ENCODE peak calls at places on chromosomes 13 and 19, in six cellular contexts. G is GM12892, T is K562, K is GM12878, E is HepG2, Y is H1. X is an unnamed sample.

GRCh38 chr19:29798783-29799182 is 13.0 kb upstream of the CCNE1 start:
- DNase-seq in K (no peak), T (no peak), G (no peak), Y (no peak), E (no peak), X (no peak)

GRCh38 chr19:35169226-35169995 is 14.9 kb downstream of the FXYD5 start:
- DNase-seq in Y (no peak), K (no peak), E (no peak), G (no peak), T (no peak), X (no peak)

GRCh38 chr19:1251233-1251502 is 2.8 kb downstream of the MIDN start:
- DNase-seq in Y (no peak), K (no peak), T (no peak), E (peak), G (no peak), X (no peak)

GRCh38 chr19:28406237-28406596 is 806.7 kb downstream of the UQCRFS1 start:
- DNase-seq in T (no peak), E (no peak), K (no peak), Y (no peak), G (no peak), X (no peak)

GRCh38 chr13:110284809-110285519 is 22.0 kb downstream of the COL4A1 start:
- DNase-seq in T (no peak), G (no peak), Y (no peak), K (no peak), E (no peak), X (no peak)

GRCh38 chr19:5321851-5322681 is 18.5 kb downstream of the PTPRS start:
- DNase-seq in K (peak), E (no peak), T (peak), G (peak), Y (no peak), X (peak)

GRCh38 chr19:36032251-36033104 is at the start of gene CLIP3:
- DNase-seq in E (no peak), T (peak), Y (peak), K (no peak), G (peak), X (peak)

GRCh38 chr13:113997845-113998751 is 24.2 kb upstream of the C13orf46 start:
- DNase-seq in E (no peak), K (no peak), T (no peak), G (no peak), Y (no peak), X (no peak)

GRCh38 chr19:33399745-33400681 is 26.5 kb downstream of the CEBPG start:
- DNase-seq in K (no peak), T (no peak), Y (no peak), E (no peak), G (no peak), X (peak)

GRCh38 chr19:16449330-16449961 is 22.3 kb downstream of the EPS15L1 start:
- DNase-seq in G (no peak), K (peak), T (no peak), Y (no peak), E (no peak), X (no peak)

GRCh38 chr19:58519087-58519354 is 589 bp downstream of the ZBTB45 start:
- DNase-seq in Y (peak), K (no peak), E (peak), T (peak), G (no peak), X (no peak)

GRCh38 chr19:4914736-4915501 is 5.6 kb downstream of the UHRF1 start:
- DNase-seq in E (no peak), T (peak), G (no peak), Y (no peak), K (no peak), X (no peak)

GRCh38 chr19:35249848-35250711 is 1.3 kb downstream of the LSR start:
- DNase-seq in Y (peak), G (no peak), T (peak), E (no peak), K (no peak), X (no peak)

GRCh38 chr13:101552797-101553196 is 100.3 kb downstream of the ITGBL1 start:
- DNase-seq in G (no peak), K (no peak), Y (no peak), T (no peak), E (no peak), X (no peak)

GRCh38 chr19:39499082-39499642 is 415 bp downstream of the DLL3 start:
- DNase-seq in T (no peak), G (no peak), E (no peak), K (no peak), Y (peak), X (no peak)

GRCh38 chr13:26280295-26280694 is 26.4 kb downstream of the CDK8 start:
- DNase-seq in G (no peak), T (no peak), K (no peak), E (no peak), Y (no peak), X (no peak)

GRCh38 chr13:97067342-97067895 is 73.1 kb upstream of the OXGR1 start:
- DNase-seq in Y (no peak), E (no peak), T (no peak), K (no peak), G (no peak), X (no peak)

GRCh38 chr19:45161715-45162463 is 1.1 kb upstream of the NKPD1 start:
- DNase-seq in K (no peak), T (peak), G (no peak), Y (peak), E (no peak), X (no peak)

GRCh38 chr19:1465191-1466016 is 13.6 kb downstream of the C19orf25 start:
- DNase-seq in E (no peak), T (no peak), G (no peak), Y (peak), K (no peak), X (no peak)

GRCh38 chr19:18672606-18673337 is 10.7 kb upstream of the CRTC1 start:
- DNase-seq in T (no peak), Y (no peak), G (no peak), E (no peak), K (no peak), X (no peak)

GRCh38 chr19:37987356-37988332 is 80.6 kb downstream of the SIPA1L3 start:
- DNase-seq in T (peak), K (no peak), Y (peak), G (no peak), E (peak), X (no peak)

GRCh38 chr13:39362652-39363390 is 240.2 kb downstream of the LHFPL6 start:
- DNase-seq in Y (no peak), G (no peak), T (no peak), K (no peak), E (no peak), X (no peak)

GRCh38 chr19:2623743-2624142 is 78.8 kb downstream of the GNG7 start:
- DNase-seq in G (no peak), E (no peak), Y (no peak), T (no peak), K (no peak), X (no peak)

GRCh38 chr13:60174113-60174512 is 10.4 kb upstream of the DIAPH3 start:
- DNase-seq in Y (no peak), T (no peak), E (no peak), K (no peak), G (no peak), X (no peak)

GRCh38 chr19:43380771-43381386 is 27.4 kb downstream of the CD177 start:
- DNase-seq in G (no peak), K (no peak), E (peak), T (no peak), Y (no peak), X (no peak)

GRCh38 chr13:97573011-97573410 is 139.0 kb downstream of the RAP2A start:
- DNase-seq in T (no peak), G (no peak), K (no peak), E (no peak), Y (no peak), X (no peak)

GRCh38 chr19:33486407-33486806 is 35.2 kb downstream of the PEPD start:
- DNase-seq in G (no peak), T (no peak), E (no peak), Y (no peak), K (no peak), X (no peak)

GRCh38 chr13:76116931-76117330 is 480.8 kb downstream of the LMO7 start:
- DNase-seq in Y (no peak), G (no peak), K (no peak), E (no peak), T (no peak), X (no peak)
- TF ChIP-seq POLR2A in Y (no peak), G (no peak), K (no peak), E (no peak), T (no peak), X (no peak)

GRCh38 chr13:98652721-98653470 is 76.0 kb upstream of the STK24 start:
- DNase-seq in E (no peak), K (no peak), G (no peak), T (no peak), Y (no peak), X (no peak)

GRCh38 chr13:98650376-98651107 is 73.6 kb upstream of the STK24 start:
- DNase-seq in K (no peak), T (no peak), G (no peak), E (no peak), Y (no peak), X (no peak)

GRCh38 chr13:98653471-98653985 is 76.6 kb upstream of the STK24 start:
- DNase-seq in Y (peak), K (peak), T (peak), E (peak), G (peak), X (peak)

GRCh38 chr13:98649861-98650260 is 73.0 kb upstream of the STK24 start:
- DNase-seq in E (no peak), Y (no peak), K (no peak), T (no peak), G (no peak), X (no peak)

GRCh38 chr13:98651716-98652115 is 74.8 kb upstream of the STK24 start:
- DNase-seq in G (no peak), E (no peak), Y (no peak), K (no peak), T (no peak), X (no peak)
- TF ChIP-seq TAF1 in G (no peak), E (no peak), Y (no peak), K (no peak), T (no peak), X (no peak)

DNA sequence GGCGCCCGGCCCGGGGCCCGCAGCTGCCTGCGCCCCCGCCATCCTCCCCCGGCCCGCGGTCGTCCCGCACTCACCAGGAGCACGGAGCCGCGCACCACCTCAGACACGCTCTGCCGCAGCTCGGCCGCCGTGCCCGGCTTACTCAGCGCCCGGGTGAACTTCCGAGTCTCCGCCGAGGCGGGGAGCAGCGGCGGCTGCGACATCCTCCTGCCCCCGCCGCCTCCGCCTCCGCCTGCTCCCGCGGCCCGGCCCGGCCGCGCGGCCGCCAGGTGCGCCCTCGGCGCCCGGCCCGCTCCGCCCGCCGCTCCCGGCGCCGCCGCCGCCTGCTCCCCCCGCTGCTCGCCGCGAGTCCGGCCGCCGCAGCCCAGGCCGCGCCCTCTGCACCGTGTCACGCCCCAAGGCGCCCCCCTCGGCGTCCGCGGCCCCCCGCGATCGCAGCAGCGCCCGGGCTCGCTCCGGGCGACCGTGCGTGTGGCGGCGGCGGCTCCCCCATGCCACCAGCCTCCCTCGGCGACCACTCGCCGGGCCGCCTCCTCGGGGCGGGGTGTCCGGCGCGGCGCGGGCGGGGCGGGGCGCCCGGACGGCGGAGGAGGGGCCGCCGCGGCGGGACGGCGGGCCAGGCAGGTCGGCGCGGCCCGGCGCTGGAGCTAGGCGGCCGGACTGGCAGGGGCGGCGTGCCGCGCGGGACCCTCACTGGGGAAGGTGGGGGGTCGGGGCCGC is 108.4 kb upstream of the DOCK9 start:
- DNase-seq in Y (peak), T (peak), E (no peak), G (peak), K (no peak), X (peak)
- TF ChIP-seq POLR2A in Y (no peak), T (no peak), E (no peak), G (no peak), K (peak), X (no peak)

GRCh38 chr19:14002571-14003278 is 3.4 kb downstream of the RFX1 start:
- DNase-seq in Y (no peak), E (no peak), K (peak), G (no peak), T (no peak), X (no peak)

GRCh38 chr19:14000691-14001365 is 5.3 kb downstream of the RFX1 start:
- DNase-seq in G (no peak), Y (no peak), T (no peak), K (no peak), E (no peak), X (no peak)

GRCh38 chr19:14005381-14006084 is 587 bp downstream of the RFX1 start:
- DNase-seq in Y (peak), K (peak), T (peak), G (peak), E (peak), X (peak)

GRCh38 chr19:14004619-14005380 is 1.3 kb downstream of the RFX1 start:
- DNase-seq in K (peak), Y (no peak), T (peak), G (no peak), E (peak), X (no peak)

GRCh38 chr19:14003279-14004051 is 2.7 kb downstream of the RFX1 start:
- DNase-seq in G (no peak), E (no peak), K (no peak), Y (no peak), T (no peak), X (no peak)
- TF ChIP-seq TAF1 in G (no peak), E (no peak), K (no peak), Y (no peak), T (no peak), X (no peak)

DNA sequence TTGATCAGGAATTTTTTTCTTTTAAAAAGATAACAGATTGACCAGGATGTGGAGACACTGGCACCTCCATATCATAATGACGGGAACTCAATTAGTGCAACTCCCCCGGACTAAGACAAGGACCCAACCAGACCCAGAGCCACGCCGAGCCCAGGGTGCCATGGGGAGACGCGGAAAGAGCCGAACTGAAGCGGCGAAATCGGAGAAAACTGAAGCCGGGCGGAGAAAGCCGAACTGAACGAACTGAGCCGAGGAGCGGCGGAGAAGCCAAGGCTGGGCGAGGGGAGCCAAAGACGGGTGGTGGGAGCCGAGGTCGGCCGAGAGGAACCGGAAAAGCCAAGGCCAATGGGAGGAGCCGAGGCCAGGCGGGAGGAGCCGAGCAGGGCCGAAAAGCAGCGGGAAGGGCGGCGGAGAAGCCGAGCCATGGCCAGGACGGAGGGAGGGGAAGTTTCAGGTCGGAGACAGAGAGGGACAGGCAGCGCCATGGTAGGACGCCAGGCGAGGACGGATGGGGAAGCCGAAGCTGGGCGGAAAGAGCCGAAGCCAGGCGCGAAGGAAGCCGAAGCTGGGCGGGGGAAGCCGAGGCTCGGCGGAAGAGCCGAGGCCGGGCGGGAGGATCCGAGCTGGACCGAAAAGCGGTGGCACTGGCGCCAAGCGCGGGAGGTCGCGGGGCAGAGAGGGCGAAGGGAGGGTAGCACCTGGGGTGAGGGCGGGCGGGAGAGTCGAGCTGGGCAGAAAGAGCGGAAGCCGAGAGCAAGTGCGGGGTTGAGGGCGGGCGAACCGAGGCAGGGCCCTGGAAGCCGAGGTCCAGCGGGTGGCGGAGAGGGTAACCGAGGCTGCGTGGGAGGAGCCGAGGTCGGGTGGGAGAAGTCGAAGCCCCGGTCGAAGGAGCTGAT is 29.4 kb downstream of the ZNF557 start:
- DNase-seq in E (peak), K (peak), T (peak), Y (peak), G (peak), X (peak)
- TF ChIP-seq POLR2A in E (peak), K (peak), T (peak), Y (peak), G (peak), X (peak)

GRCh38 chr13:31920301-31920818 is 111.2 kb upstream of the FRY start:
- DNase-seq in G (no peak), Y (no peak), K (no peak), T (no peak), E (no peak), X (no peak)

GRCh38 chr13:31925079-31925478 is 106.5 kb upstream of the FRY start:
- DNase-seq in G (no peak), T (no peak), E (no peak), Y (no peak), K (no peak), X (no peak)

GRCh38 chr13:31919241-31919640 is 112.3 kb upstream of the FRY start:
- DNase-seq in E (no peak), Y (no peak), K (no peak), G (no peak), T (no peak), X (no peak)

GRCh38 chr13:31923134-31923763 is 108.3 kb upstream of the FRY start:
- DNase-seq in Y (no peak), T (no peak), E (peak), K (no peak), G (no peak), X (no peak)

DNA sequence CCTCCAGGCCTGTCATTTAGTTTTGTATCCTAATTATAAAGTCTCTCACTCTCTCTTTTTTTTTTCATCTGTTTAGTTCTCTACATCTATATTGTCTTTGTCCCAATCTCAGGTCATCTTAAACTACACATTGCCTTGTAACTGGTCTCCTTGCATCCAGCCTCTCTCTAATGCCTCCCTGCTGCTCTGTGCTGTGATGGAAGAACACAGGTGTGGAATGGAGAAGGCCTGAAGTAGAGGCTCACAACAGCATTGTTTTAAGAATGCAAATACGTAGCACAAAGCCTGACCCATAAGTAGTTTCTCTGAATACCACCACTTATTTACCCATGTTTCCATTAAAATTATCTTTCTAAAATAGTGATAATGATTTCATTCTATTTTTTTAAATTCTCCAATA is 108.8 kb upstream of the FRY start:
- DNase-seq in G (no peak), K (no peak), Y (no peak), E (no peak), T (no peak), X (no peak)
- TF ChIP-seq TAF1 in G (no peak), K (no peak), Y (no peak), E (no peak), T (no peak), X (no peak)

DNA sequence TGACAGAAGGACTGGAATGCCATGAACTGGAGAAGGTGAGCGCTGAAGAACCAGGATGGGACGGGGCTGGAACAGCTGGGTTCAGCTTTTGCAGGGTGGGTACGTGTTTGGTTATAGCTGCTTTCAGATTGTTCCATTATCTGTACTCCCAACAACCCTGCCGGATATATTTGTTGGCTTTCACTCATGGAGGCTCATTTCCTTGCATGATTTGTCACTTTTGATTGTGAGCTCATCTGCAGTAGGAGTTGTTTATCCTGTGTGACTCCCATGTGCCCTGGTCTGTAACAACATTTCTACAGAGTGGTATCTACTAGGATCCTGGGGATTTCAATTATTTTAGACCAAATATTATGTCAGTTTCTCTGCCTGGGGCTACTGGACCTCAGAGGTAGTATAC is 5.4 kb downstream of the ARL11 start:
- DNase-seq in K (no peak), T (no peak), G (no peak), E (no peak), Y (no peak), X (no peak)
- TF ChIP-seq POLR2A in K (no peak), T (no peak), G (no peak), E (no peak), Y (no peak), X (no peak)